ENCODE peak calls at places on chromosome 13, in four cellular contexts. P, O, C and Z are unnamed samples.

GRCh38 chr13:71672527-71672926 is 194.5 kb downstream of the DACH1 start:
- DNase-seq in C (no peak), P (no peak), O (no peak), Z (no peak)

GRCh38 chr13:79423340-79423739 is 17.3 kb upstream of the RBM26 start:
- DNase-seq in P (no peak), C (no peak), O (no peak), Z (no peak)

GRCh38 chr13:40579535-40579934 is 86.9 kb downstream of the FOXO1 start:
- DNase-seq in O (no peak), P (no peak), C (no peak), Z (no peak)

GRCh38 chr13:51070005-51070649 is 40.9 kb downstream of the C13orf42 start:
- DNase-seq in C (peak; percentile 90), P (peak; percentile 81), O (peak; percentile 66), Z (peak; percentile 44)

GRCh38 chr13:45928843-45929242 is 77.3 kb upstream of the SIAH3 start:
- DNase-seq in P (no peak), O (no peak), C (peak; percentile 44), Z (no peak)

GRCh38 chr13:108495686-108496363 is 133.6 kb upstream of the MYO16 start:
- DNase-seq in P (no peak), C (peak; percentile 71), O (peak; percentile 16), Z (no peak)

GRCh38 chr13:29884671-29885424 is 34.4 kb upstream of the UBL3 start:
- DNase-seq in C (peak; percentile 45), O (no peak), P (no peak), Z (no peak)

GRCh38 chr13:71786815-71787214 is 80.2 kb downstream of the DACH1 start:
- DNase-seq in C (no peak), O (no peak), P (no peak), Z (no peak)

GRCh38 chr13:20388184-20388583 is 137.5 kb downstream of the CRYL1 start:
- DNase-seq in C (no peak), P (no peak), O (no peak), Z (no peak)

GRCh38 chr13:100584901-100585300 is 3.7 kb downstream of the GGACT start:
- DNase-seq in O (no peak), P (no peak), C (peak; percentile 89), Z (no peak)

GRCh38 chr13:107111248-107111647 is 543.3 kb upstream of the ARGLU1 start:
- DNase-seq in O (no peak), P (no peak), C (no peak), Z (no peak)

GRCh38 chr13:97223711-97224461 is 1.8 kb downstream of the MBNL2 start:
- DNase-seq in O (peak; percentile 53), C (peak; percentile 95), P (no peak), Z (no peak)

GRCh38 chr13:64471916-64472315 is 2758.2 kb downstream of the PCDH9 start:
- DNase-seq in O (peak; percentile 59), C (peak; percentile 43), P (no peak), Z (no peak)

GRCh38 chr13:28657784-28658538 is 969 bp upstream of the POMP start:
- DNase-seq in O (peak; percentile 11), P (no peak), C (peak; percentile 7), Z (no peak)

GRCh38 chr13:106599875-106600797 is 32.2 kb upstream of the ARGLU1 start:
- DNase-seq in O (no peak), C (peak; percentile 91), P (no peak), Z (no peak)

GRCh38 chr13:44155422-44156293 is 218.0 kb upstream of the SERP2 start:
- DNase-seq in C (peak; percentile 55), P (peak; percentile 66), O (no peak), Z (no peak)

GRCh38 chr13:111219306-111219705 is 101.1 kb upstream of the TEX29 start:
- DNase-seq in P (peak; percentile 48), O (no peak), C (peak; percentile 68), Z (no peak)

GRCh38 chr13:44364019-44364418 is 9.6 kb upstream of the SERP2 start:
- DNase-seq in O (no peak), P (no peak), C (no peak), Z (no peak)

GRCh38 chr13:71864981-71865857 is 1.8 kb downstream of the DACH1 start:
- DNase-seq in O (no peak), C (peak; percentile 64), P (peak; percentile 31), Z (peak; percentile 32)

GRCh38 chr13:91200486-91200885 is 147.0 kb upstream of the MIR17HG start:
- DNase-seq in P (no peak), C (no peak), O (no peak), Z (no peak)

GRCh38 chr13:98998831-98999634 is 21.2 kb upstream of the DOCK9 start:
- DNase-seq in O (no peak), P (no peak), C (no peak), Z (no peak)

GRCh38 chr13:81487151-81487550 is 1146.2 kb upstream of the SPRY2 start:
- DNase-seq in O (peak; percentile 50), P (no peak), C (peak; percentile 11), Z (no peak)

GRCh38 chr13:73090812-73091187 is 32.0 kb downstream of the KLF5 start:
- DNase-seq in O (no peak), C (no peak), P (no peak), Z (no peak)

GRCh38 chr13:31967155-31967554 is 64.4 kb upstream of the FRY start:
- DNase-seq in O (no peak), P (no peak), C (no peak), Z (no peak)

GRCh38 chr13:74251778-74252519 is 117.7 kb upstream of the KLF12 start:
- DNase-seq in O (no peak), P (no peak), C (no peak), Z (no peak)

GRCh38 chr13:106517151-106517847 is 18.2 kb downstream of the EFNB2 start:
- DNase-seq in C (peak; percentile 53), O (no peak), P (no peak), Z (no peak)

GRCh38 chr13:83884141-83884540 is 1.9 kb upstream of the SLITRK1 start:
- DNase-seq in C (no peak), O (no peak), P (no peak), Z (no peak)

GRCh38 chr13:113061796-113062425 is 43.7 kb upstream of the F7 start:
- DNase-seq in O (no peak), C (no peak), P (peak; percentile 2), Z (no peak)

GRCh38 chr13:112851107-112852046 is 117.6 kb upstream of the MCF2L start:
- DNase-seq in C (no peak), O (no peak), P (no peak), Z (no peak)